ENCODE peak calls at places on chromosomes 12 and 14, in ten cellular contexts. A is trophoblast cell, H is SK-N-DZ, V is erythroblast, Q is NCI-H1105 treated with DMSO at 0.1 percent for 48 hours, R is pancreas, K is AG09319, O is stomach, B is HFFc6, T is WERI-Rb-1. F is an unnamed sample.

GRCh38 chr12:112160611-112161010 is 35.3 kb downstream of the TRAFD1 start:
- DNase-seq in A (no peak), H (no peak), V (no peak), Q (no peak), R (no peak), K (no peak), O (no peak), B (no peak), T (no peak), F (no peak)

GRCh38 chr12:69662764-69663163 is 36.3 kb downstream of the BEST3 start:
- DNase-seq in A (peak), H (no peak), V (no peak), Q (no peak), R (no peak), K (no peak), O (no peak), B (no peak), T (peak), F (peak)

GRCh38 chr14:53491256-53491905 is 338.3 kb upstream of the DDHD1 start:
- DNase-seq in A (no peak), H (no peak), V (no peak), Q (no peak), R (no peak), K (no peak), O (no peak), B (peak), T (no peak), F (no peak)

GRCh38 chr12:49098035-49098451 is 3.4 kb upstream of the DHH start:
- DNase-seq in A (peak), H (peak), V (peak), Q (no peak), R (peak), K (no peak), O (peak), B (peak), T (peak), F (peak)

GRCh38 chr12:48002179-48002601 is 2.1 kb downstream of the COL2A1 start:
- DNase-seq in A (peak), H (no peak), V (no peak), Q (peak), R (no peak), K (no peak), O (no peak), B (no peak), T (no peak), F (no peak)

GRCh38 chr12:53759261-53759660 is 7.5 kb upstream of the CISTR start:
- DNase-seq in A (no peak), H (no peak), V (no peak), Q (no peak), R (no peak), K (no peak), O (no peak), B (no peak), T (peak), F (no peak)

GRCh38 chr14:71478542-71478941 is 453.7 kb upstream of the RGS6 start:
- DNase-seq in A (peak), H (no peak), V (no peak), Q (no peak), R (no peak), K (no peak), O (no peak), B (no peak), T (no peak), F (peak)

GRCh38 chr14:71089974-71090373 is 182.7 kb downstream of the PCNX1 start:
- DNase-seq in A (no peak), H (no peak), V (no peak), Q (no peak), R (no peak), K (no peak), O (no peak), B (peak), T (no peak), F (no peak)

GRCh38 chr12:1635656-1636055 is 6.6 kb downstream of the WNT5B start:
- DNase-seq in A (no peak), H (no peak), V (no peak), Q (no peak), R (no peak), K (no peak), O (no peak), B (no peak), T (no peak), F (no peak)

GRCh38 chr14:103542545-103543088 is 13.6 kb downstream of the TRMT61A start:
- DNase-seq in A (no peak), H (no peak), V (no peak), Q (no peak), R (no peak), K (no peak), O (peak), B (no peak), T (peak), F (no peak)

GRCh38 chr14:97602438-97603117 is 805.4 kb downstream of the VRK1 start:
- DNase-seq in A (no peak), H (no peak), V (no peak), Q (no peak), R (no peak), K (no peak), O (no peak), B (no peak), T (no peak), F (no peak)

GRCh38 chr14:74571901-74572828 is 39.9 kb downstream of the LTBP2 start:
- DNase-seq in A (peak), H (no peak), V (no peak), Q (peak), R (no peak), K (peak), O (no peak), B (peak), T (peak), F (peak)

GRCh38 chr14:28308727-28309126 is 457.9 kb upstream of the FOXG1 start:
- DNase-seq in A (peak), H (no peak), V (no peak), Q (no peak), R (no peak), K (peak), O (no peak), B (no peak), T (no peak), F (no peak)

GRCh38 chr12:3453947-3454675 is 36.9 kb upstream of the PRMT8 start:
- DNase-seq in A (no peak), H (no peak), V (no peak), Q (no peak), R (no peak), K (no peak), O (no peak), B (peak), T (no peak), F (peak)

GRCh38 chr14:81801921-81802320 is 268.3 kb upstream of the SEL1L start:
- DNase-seq in A (no peak), H (no peak), V (no peak), Q (no peak), R (no peak), K (no peak), O (no peak), B (no peak), T (no peak), F (no peak)

GRCh38 chr12:23197266-23197665 is 572.3 kb downstream of the ETNK1 start:
- DNase-seq in A (no peak), H (no peak), V (no peak), Q (no peak), R (no peak), K (no peak), O (no peak), B (no peak), T (no peak), F (no peak)

GRCh38 chr14:80538633-80539375 is 327.5 kb upstream of the DIO2 start:
- DNase-seq in A (peak), H (no peak), V (no peak), Q (no peak), R (no peak), K (no peak), O (no peak), B (no peak), T (no peak), F (no peak)

F was measured in ACHN.